ENCODE peak calls at places on chromosomes 11 and 22, in six cellular contexts. J, L, Z, K, C and S are unnamed samples.

GRCh38 chr11:100930185-100930778 is 199.3 kb downstream of the PGR start:
- DNase-seq in K (peak), C (no peak), L (no peak), Z (peak), J (peak), S (peak)

GRCh38 chr11:108881136-108881535 is 216.3 kb downstream of the DDX10 start:
- DNase-seq in J (peak), C (no peak), L (no peak), Z (no peak), K (no peak), S (no peak)

GRCh38 chr11:70524096-70524922 is 126.0 kb downstream of the CTTN start:
- DNase-seq in J (peak), L (no peak), K (peak), Z (peak), C (no peak), S (no peak)

GRCh38 chr11:57391546-57391945 is 1.1 kb upstream of the PRG2 start:
- DNase-seq in L (no peak), C (no peak), J (no peak), Z (no peak), K (no peak), S (no peak)

GRCh38 chr11:116993599-116993998 is 104.6 kb downstream of the SIK3 start:
- DNase-seq in J (no peak), C (no peak), K (peak), Z (peak), L (no peak), S (peak)

GRCh38 chr11:63680842-63681207 is 475 bp upstream of the RTN3 start:
- DNase-seq in Z (peak), L (no peak), C (no peak), K (no peak), J (no peak), S (no peak)

GRCh38 chr22:46815896-46816721 is 53.7 kb downstream of the TBC1D22A start:
- DNase-seq in L (no peak), J (peak), Z (peak), C (no peak), K (peak), S (no peak)

GRCh38 chr11:16897460-16898061 is 116.7 kb downstream of the PLEKHA7 start:
- DNase-seq in J (no peak), C (peak), K (no peak), Z (peak), L (peak), S (peak)

GRCh38 chr11:64007160-64007628 is 21.0 kb downstream of the OTUB1 start:
- DNase-seq in J (no peak), C (no peak), L (peak), K (peak), Z (peak), S (no peak)

GRCh38 chr11:5204787-5205186 is 4.3 kb upstream of the OR51V1 start:
- DNase-seq in C (peak), Z (peak), K (peak), L (no peak), J (peak), S (peak)

GRCh38 chr11:77147668-77148321 is 19.7 kb downstream of the MYO7A start:
- DNase-seq in J (no peak), C (peak), L (peak), K (no peak), Z (peak), S (no peak)

GRCh38 chr11:109519253-109519652 is 97.3 kb downstream of the C11orf87 start:
- DNase-seq in C (no peak), K (no peak), Z (no peak), L (no peak), J (no peak), S (no peak)

GRCh38 chr11:102253018-102253775 is 64.1 kb upstream of the BIRC3 start:
- DNase-seq in C (no peak), L (peak), K (no peak), J (no peak), Z (peak), S (no peak)

GRCh38 chr11:76579047-76579751 is 91.3 kb downstream of the LRRC32 start:
- DNase-seq in J (no peak), C (no peak), K (peak), Z (peak), L (peak), S (no peak)

GRCh38 chr11:2940930-2941821 is 12.0 kb upstream of the PHLDA2 start:
- DNase-seq in Z (no peak), C (no peak), J (no peak), K (no peak), L (no peak), S (no peak)

GRCh38 chr11:40877981-40878380 is 581.5 kb downstream of the LRRC4C start:
- DNase-seq in Z (no peak), L (no peak), J (no peak), C (no peak), K (no peak), S (no peak)

GRCh38 chr22:44452531-44453420 is 45.3 kb downstream of the RTL6 start:
- DNase-seq in Z (no peak), K (no peak), J (no peak), C (no peak), L (no peak), S (no peak)

GRCh38 chr11:103281301-103281700 is 172.1 kb downstream of the DYNC2H1 start:
- DNase-seq in C (no peak), J (peak), Z (no peak), K (no peak), L (no peak), S (no peak)

GRCh38 chr11:46489668-46490560 is 98.3 kb upstream of the CHRM4 start:
- DNase-seq in J (peak), C (peak), K (peak), Z (peak), L (peak), S (no peak)

GRCh38 chr11:69144719-69145365 is 10.9 kb upstream of the SMIM38 start:
- DNase-seq in K (no peak), C (no peak), Z (no peak), J (peak), L (no peak), S (no peak)

GRCh38 chr11:77353131-77353530 is 51.6 kb upstream of the GDPD4 start:
- DNase-seq in C (no peak), J (no peak), L (no peak), Z (no peak), K (no peak), S (no peak)

GRCh38 chr11:134412508-134413333 is 679 bp upstream of the B3GAT1 start:
- DNase-seq in J (no peak), Z (peak), C (no peak), L (peak), K (no peak), S (peak)

GRCh38 chr22:44098021-44098739 is 74.1 kb downstream of the PARVB start:
- DNase-seq in Z (peak), L (no peak), K (no peak), J (no peak), C (no peak), S (no peak)

GRCh38 chr11:2792376-2793250 is 92.8 kb upstream of the KCNQ1OT1 start:
- DNase-seq in K (no peak), L (peak), J (no peak), C (no peak), Z (no peak), S (no peak)

DNA sequence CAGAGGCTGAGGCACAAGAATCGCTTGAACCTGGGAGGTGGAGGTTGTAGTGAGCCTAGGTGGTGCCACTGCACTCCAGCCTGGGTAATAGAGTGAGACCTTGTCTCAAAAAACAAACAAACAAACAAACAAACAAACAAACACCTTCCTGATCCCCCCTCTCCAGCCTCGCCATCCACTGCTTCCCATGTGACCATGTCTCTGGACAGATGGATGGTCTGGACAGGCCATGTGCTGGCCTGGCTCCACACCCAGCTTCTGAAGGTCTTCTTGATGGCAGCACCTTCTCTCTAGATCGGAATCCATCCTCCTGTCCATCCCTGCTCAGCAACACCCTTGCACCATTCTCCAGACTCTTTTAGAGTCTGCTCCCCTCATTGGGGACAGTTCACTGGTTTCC is 10.7 kb upstream of the PEX26 start:
- DNase-seq in J (no peak), Z (no peak), K (no peak), L (no peak), C (no peak), S (no peak)
- H2BK15ac ChIP-seq in J (peak), Z (no peak), K (no peak), L (no peak), C (no peak), S (no peak)

GRCh38 chr11:112222303-112222702 is 3.9 kb upstream of the PTS start:
- DNase-seq in C (no peak), J (no peak), K (no peak), L (no peak), Z (no peak), S (no peak)

GRCh38 chr11:112221263-112221835 is 4.9 kb upstream of the PTS start:
- DNase-seq in C (no peak), J (no peak), L (no peak), Z (peak), K (no peak), S (no peak)

GRCh38 chr11:112223125-112223524 is 3.1 kb upstream of the PTS start:
- DNase-seq in K (no peak), L (no peak), C (no peak), Z (no peak), J (peak), S (no peak)

GRCh38 chr11:112216591-112217105 is 9.6 kb upstream of the PTS start:
- DNase-seq in Z (no peak), L (no peak), K (peak), C (no peak), J (peak), S (no peak)

GRCh38 chr11:112219476-112220232 is 6.6 kb upstream of the PTS start:
- DNase-seq in C (no peak), L (peak), J (peak), K (peak), Z (peak), S (peak)
- H2BK120ac ChIP-seq in C (no peak), L (no peak), J (peak), K (no peak), Z (no peak), S (no peak)

GRCh38 chr11:119347940-119348339 is 1.4 kb upstream of the MFRP start:
- DNase-seq in K (no peak), L (peak), C (no peak), Z (no peak), J (no peak), S (no peak)

GRCh38 chr11:119352857-119353260 is 6.4 kb upstream of the MFRP start:
- DNase-seq in Z (peak), K (peak), J (no peak), C (no peak), L (peak), S (no peak)

GRCh38 chr11:119351232-119351631 is 4.7 kb upstream of the MFRP start:
- DNase-seq in J (no peak), K (no peak), L (no peak), Z (no peak), C (no peak), S (no peak)

GRCh38 chr11:119347242-119347641 is 737 bp upstream of the MFRP start:
- DNase-seq in J (no peak), L (no peak), Z (no peak), K (no peak), C (no peak), S (no peak)

GRCh38 chr11:119350302-119350701 is 3.8 kb upstream of the MFRP start:
- DNase-seq in L (peak), C (no peak), K (no peak), J (no peak), Z (no peak), S (no peak)
- H2BK15ac ChIP-seq in L (no peak), C (no peak), K (no peak), J (no peak), Z (no peak), S (no peak)

DNA sequence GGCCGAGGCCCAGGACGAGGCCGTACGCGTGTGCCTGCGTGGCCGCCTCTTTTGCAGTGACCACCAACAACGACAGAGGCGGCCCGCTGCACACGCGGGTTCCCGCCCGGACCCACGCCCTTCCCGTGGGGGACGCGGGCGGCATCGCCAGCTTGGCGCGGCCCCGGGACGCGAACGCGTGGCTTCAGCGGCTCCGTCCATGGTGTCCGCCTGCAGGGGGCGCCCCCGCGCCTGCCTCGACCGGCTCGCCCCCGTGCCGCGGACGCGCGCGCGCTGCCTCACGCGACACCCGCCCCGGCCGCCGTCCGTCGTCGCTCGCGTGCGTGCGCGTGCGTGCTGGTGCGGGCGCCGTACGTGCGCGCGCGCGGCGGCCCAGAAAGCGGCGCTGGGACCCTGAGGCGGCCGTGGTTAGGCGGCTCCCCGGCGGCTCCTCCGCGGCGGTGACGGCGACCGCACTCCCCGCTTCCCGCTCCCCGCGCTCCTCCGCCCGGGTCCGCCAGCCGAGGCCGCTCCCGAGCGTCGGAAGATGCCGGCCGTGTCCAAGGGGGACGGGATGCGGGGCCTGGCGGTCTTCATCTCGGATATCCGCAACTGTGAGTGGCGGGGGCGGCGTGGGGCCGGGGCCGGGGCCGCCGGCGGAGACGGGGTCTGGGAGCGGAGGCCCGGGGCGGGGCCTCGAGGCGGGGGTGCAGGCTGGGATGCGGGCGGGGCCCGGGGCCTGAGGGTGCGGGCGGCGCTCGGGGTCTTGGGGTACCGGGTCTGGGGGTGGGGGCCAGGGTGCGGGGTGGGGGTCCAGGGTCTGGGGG is at the start of gene AP2A2:
- DNase-seq in J (peak), Z (peak), L (peak), C (peak), K (peak), S (peak)
- H2BK120ac ChIP-seq in J (no peak), Z (peak), L (no peak), C (no peak), K (peak), S (peak)

GRCh38 chr11:33002143-33002542 is 13.5 kb upstream of the DEPDC7 start:
- DNase-seq in Z (no peak), J (no peak), K (no peak), L (no peak), C (no peak), S (no peak)
- H2BK15ac ChIP-seq in Z (no peak), J (peak), K (no peak), L (no peak), C (no peak), S (no peak)

GRCh38 chr11:122202951-122203456 is 87.0 kb upstream of the BLID start:
- DNase-seq in K (peak), L (peak), J (peak), Z (peak), C (peak), S (peak)
- H2BK120ac ChIP-seq in K (no peak), L (no peak), J (peak), Z (no peak), C (no peak), S (no peak)

DNA sequence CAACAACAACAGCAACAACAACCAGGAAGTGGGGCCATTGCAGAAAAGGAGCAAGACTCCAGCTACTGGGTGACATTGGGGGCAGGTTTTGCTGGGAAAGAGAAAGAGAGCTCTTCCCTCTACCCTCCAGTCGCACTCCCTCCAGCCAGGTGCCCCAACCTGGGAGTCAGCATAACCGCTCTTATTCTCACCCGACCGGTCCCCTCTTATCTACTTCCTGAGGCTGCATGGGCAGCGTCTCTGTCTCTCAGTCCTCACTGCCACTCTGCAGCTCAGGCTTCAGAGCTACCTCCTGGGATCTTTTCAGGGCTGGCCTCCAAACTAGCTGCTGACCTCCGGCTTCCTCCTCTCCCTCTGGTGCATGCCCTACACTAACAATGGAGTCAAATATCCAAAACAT is 5.1 kb downstream of the ZNF70 start:
- DNase-seq in K (no peak), C (no peak), L (no peak), Z (no peak), J (no peak), S (no peak)
- H2BK15ac ChIP-seq in K (no peak), C (no peak), L (no peak), Z (no peak), J (no peak), S (no peak)

GRCh38 chr11:128630367-128631230 is 43.2 kb upstream of the ETS1 start:
- DNase-seq in Z (peak), C (peak), J (peak), L (peak), K (peak), S (peak)

GRCh38 chr11:128627666-128628342 is 40.4 kb upstream of the ETS1 start:
- DNase-seq in Z (peak), K (no peak), C (no peak), J (no peak), L (no peak), S (no peak)

GRCh38 chr11:128628343-128628673 is 41.0 kb upstream of the ETS1 start:
- DNase-seq in K (no peak), L (no peak), J (no peak), Z (no peak), C (no peak), S (no peak)

GRCh38 chr11:128628686-128629085 is 41.3 kb upstream of the ETS1 start:
- DNase-seq in K (no peak), J (no peak), Z (no peak), C (no peak), L (no peak), S (no peak)

GRCh38 chr11:128629516-128630106 is 42.3 kb upstream of the ETS1 start:
- DNase-seq in C (no peak), J (peak), K (no peak), L (no peak), Z (peak), S (no peak)
- H2BK120ac ChIP-seq in C (no peak), J (peak), K (no peak), L (no peak), Z (no peak), S (no peak)

DNA sequence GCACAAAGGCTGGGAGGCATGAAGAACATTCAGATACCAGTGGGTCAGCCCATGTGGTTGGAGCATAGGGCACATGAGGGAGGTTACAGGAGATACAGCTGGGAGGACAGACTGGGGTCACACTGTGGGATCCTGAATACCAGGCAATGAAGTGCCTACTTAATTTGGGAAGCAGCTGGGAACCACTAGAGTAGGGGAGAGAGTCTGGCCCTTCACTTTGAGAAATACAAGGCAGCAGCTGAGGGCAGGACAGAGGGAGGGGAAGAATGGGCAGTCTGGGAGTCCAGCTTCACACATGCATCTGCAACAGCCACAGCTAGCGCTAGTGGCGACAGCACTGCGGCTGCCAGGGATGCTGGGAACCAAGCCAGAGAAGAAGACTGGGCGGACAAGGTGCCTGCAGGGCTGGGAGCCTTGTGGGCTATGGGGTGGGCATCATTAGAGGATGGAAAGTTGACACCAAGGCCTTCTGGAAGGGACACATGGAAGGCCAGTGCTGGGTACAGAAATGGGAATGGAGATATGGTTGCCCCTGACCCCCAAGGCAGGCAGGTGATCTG is 15.9 kb downstream of the SCUBE2 start:
- DNase-seq in L (no peak), K (no peak), J (no peak), C (no peak), Z (no peak), S (no peak)
- H2BK15ac ChIP-seq in L (no peak), K (no peak), J (no peak), C (no peak), Z (no peak), S (no peak)

GRCh38 chr11:95149659-95150294 is 60.1 kb downstream of the ENDOD1 start:
- DNase-seq in L (peak), C (no peak), J (no peak), Z (peak), K (peak), S (peak)
- H2BK120ac ChIP-seq in L (no peak), C (no peak), J (no peak), Z (no peak), K (peak), S (peak)